ENCODE peak calls at places on chromosomes 13 and 19, in six cellular contexts. X is HepG2, Z is SK-N-SH, C is K562, P is GM12878, N is HCT116. U is an unnamed sample.

GRCh38 chr13:111272117-111272516 is 48.3 kb upstream of the TEX29 start:
- DNase-seq in P (no peak), X (no peak), Z (no peak), N (no peak), C (no peak), U (no peak)

GRCh38 chr19:29855087-29855486 is 43.3 kb downstream of the CCNE1 start:
- DNase-seq in C (peak), P (no peak), Z (no peak), X (no peak), N (no peak), U (no peak)

GRCh38 chr13:23871616-23872220 is 17.5 kb downstream of the MIPEP start:
- DNase-seq in C (peak), Z (peak), X (peak), P (no peak), N (no peak), U (no peak)

GRCh38 chr19:45729774-45730388 is 815 bp downstream of the FBXO46 start:
- DNase-seq in C (no peak), P (peak), X (no peak), N (no peak), Z (no peak), U (no peak)

GRCh38 chr13:97267418-97268059 is 45.4 kb downstream of the MBNL2 start:
- DNase-seq in Z (no peak), P (no peak), N (no peak), C (no peak), X (no peak), U (no peak)

GRCh38 chr13:75151081-75151643 is 330.8 kb downstream of the TBC1D4 start:
- DNase-seq in C (no peak), P (no peak), N (no peak), X (no peak), Z (no peak), U (no peak)

GRCh38 chr19:58252102-58252685 is 23.5 kb downstream of the ZNF544 start:
- DNase-seq in Z (no peak), P (no peak), C (no peak), X (no peak), N (no peak), U (no peak)

GRCh38 chr19:49142866-49143335 is 12.3 kb downstream of the HRC start:
- DNase-seq in N (no peak), X (no peak), C (peak), P (no peak), Z (peak), U (no peak)

GRCh38 chr13:72751220-72751619 is 23.5 kb downstream of the BORA start:
- DNase-seq in Z (no peak), X (no peak), N (no peak), C (no peak), P (no peak), U (no peak)

GRCh38 chr13:101594936-101595335 is 142.5 kb downstream of the ITGBL1 start:
- DNase-seq in X (no peak), P (no peak), C (no peak), Z (no peak), N (no peak), U (no peak)

GRCh38 chr13:95740921-95741320 is 64.0 kb downstream of the DNAJC3 start:
- DNase-seq in X (no peak), Z (no peak), C (no peak), P (no peak), N (no peak), U (no peak)
- H3K4me3 ChIP-seq in X (no peak), Z (no peak), C (no peak), P (no peak), N (peak), U (no peak)

GRCh38 chr13:27634791-27635190 is 13.1 kb downstream of the POLR1D start:
- DNase-seq in X (no peak), C (no peak), Z (no peak), N (no peak), P (no peak), U (no peak)
- TF ChIP-seq SIN3A in X (no peak), C (no peak), Z (no peak), N (no peak), P (no peak), U (no peak)

DNA sequence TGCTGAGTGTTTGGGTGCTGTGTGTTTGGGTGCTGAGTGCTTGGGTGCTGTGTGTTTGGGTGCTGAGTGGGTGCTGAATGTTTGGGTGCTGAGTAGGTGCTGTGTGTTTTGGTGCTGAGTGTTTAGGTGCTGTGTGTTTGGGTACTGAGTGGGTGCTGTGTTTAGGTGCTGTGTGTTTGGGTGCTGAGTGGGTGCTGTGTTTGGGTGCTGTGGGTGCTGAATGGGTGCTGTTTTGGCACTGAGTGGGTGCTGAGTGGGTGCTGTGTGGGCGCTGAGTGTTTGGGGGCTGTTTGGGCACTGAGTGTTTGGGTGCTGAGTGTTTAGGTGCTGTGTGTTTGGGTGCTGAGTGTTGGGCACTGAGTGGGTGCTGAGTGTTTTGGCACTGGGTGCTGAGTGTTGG is 48.5 kb upstream of the F7 start:
- DNase-seq in C (no peak), Z (no peak), N (no peak), P (no peak), X (no peak), U (no peak)
- TF ChIP-seq REST in C (no peak), Z (no peak), N (no peak), P (no peak), X (no peak), U (no peak)

GRCh38 chr19:43562211-43562697 is 13.1 kb downstream of the XRCC1 start:
- DNase-seq in Z (no peak), N (no peak), P (no peak), C (no peak), X (no peak), U (no peak)
- H3K4me3 ChIP-seq in Z (no peak), N (no peak), P (no peak), C (no peak), X (no peak), U (no peak)

GRCh38 chr13:30463820-30464495 is 1.8 kb downstream of the HMGB1 start:
- DNase-seq in C (no peak), Z (no peak), X (peak), N (no peak), P (no peak), U (no peak)
- TF ChIP-seq SIN3A in C (no peak), Z (peak), X (no peak), N (no peak), P (peak), U (no peak)

DNA sequence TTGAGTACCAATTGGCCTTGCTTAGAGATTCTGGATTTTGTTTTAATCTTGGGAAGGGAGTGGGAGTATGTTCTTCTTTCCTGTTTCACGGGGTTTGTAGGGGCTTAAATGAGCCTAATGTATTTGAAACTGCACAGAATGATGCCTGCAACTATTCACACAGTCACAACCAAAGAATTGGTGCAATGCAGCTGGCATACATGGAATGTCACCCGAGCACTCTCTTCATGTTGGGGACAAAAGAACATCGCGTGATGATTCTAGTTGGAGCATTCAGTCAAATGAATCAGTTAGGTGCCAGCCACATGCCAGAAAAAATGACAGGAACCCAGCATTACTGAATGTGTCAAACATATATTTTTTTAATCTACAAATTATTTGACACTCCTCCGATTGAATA is 22.1 kb downstream of the STARD13 start:
- DNase-seq in Z (no peak), C (no peak), P (no peak), X (no peak), N (no peak), U (no peak)
- TF ChIP-seq REST in Z (no peak), C (no peak), P (no peak), X (no peak), N (no peak), U (no peak)

GRCh38 chr19:53537126-53537522 is 821 bp upstream of the ZNF331 start:
- DNase-seq in N (no peak), P (no peak), X (no peak), Z (no peak), C (no peak), U (no peak)
- H3K4me3 ChIP-seq in N (no peak), P (peak), X (peak), Z (no peak), C (no peak), U (peak)

DNA sequence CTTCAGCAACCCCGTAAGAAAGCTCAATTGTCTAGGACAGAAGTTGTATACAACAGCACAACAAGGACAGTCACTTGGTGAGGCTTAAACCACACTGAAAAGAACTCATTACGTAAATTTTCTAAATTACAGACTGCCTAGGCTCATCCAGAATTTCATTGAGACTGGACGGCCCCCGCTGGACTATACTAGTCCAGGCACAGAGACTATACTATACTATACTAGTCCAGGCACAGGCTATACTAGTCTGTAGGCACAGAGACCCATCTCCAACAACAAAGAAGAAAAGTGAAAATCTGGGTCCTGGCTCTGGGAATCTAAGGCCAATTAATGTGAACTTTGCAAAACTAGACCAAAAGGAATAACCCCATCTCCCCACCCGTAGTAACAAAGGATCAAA is 700 bp downstream of the ZNF816 start:
- DNase-seq in P (no peak), Z (no peak), X (peak), N (no peak), C (no peak), U (no peak)
- TF ChIP-seq SIN3A in P (no peak), Z (no peak), X (no peak), N (no peak), C (no peak), U (no peak)

GRCh38 chr19:20840371-20840770 is 64.3 kb downstream of the ZNF66 start:
- DNase-seq in N (no peak), X (no peak), Z (no peak), C (no peak), P (no peak), U (no peak)
- TF ChIP-seq REST in N (no peak), X (no peak), Z (no peak), C (no peak), P (no peak), U (no peak)